ENCODE peak calls at places on chromosomes 3 and 15, in nine cellular contexts. K is kidney glomerular epithelial cell; G is stimulated activated CD8-positive, alpha-beta memory T cell treated with anti-CD3 and anti-CD28 coated beads, Interleukin-15, amount 100 ng/mL, for 24 hours; R is choroid plexus epithelial cell; T is stimulated activated naive CD8-positive, alpha-beta T cell treated with anti-CD3 and anti-CD28 coated beads, Interleukin-15, amount 100 ng/mL, for 72 hours; A is iPS-NIHi11; D is KBM-7; Y is activated gamma-delta T cell treated with Interleukin-2 at 50 U/mL for 16 hours; B is GM12865. X is an unnamed sample.

GRCh38 chr3:32100465-32100864 is 6.0 kb upstream of the GPD1L start:
- DNase-seq in G (no peak), Y (no peak), B (no peak), R (no peak), T (no peak), D (no peak), K (no peak), A (no peak), X (no peak)

GRCh38 chr15:92648190-92648875 is 7.2 kb downstream of the FAM174B start:
- DNase-seq in A (no peak), K (no peak), R (no peak), T (no peak), G (no peak), D (no peak), B (no peak), Y (no peak), X (no peak)

GRCh38 chr3:194836676-194837075 is 151.0 kb downstream of the FAM43A start:
- DNase-seq in T (no peak), G (no peak), A (no peak), Y (no peak), R (no peak), B (no peak), D (no peak), K (no peak), X (no peak)

GRCh38 chr3:173138031-173138430 is 3.0 kb downstream of the SPATA16 start:
- DNase-seq in T (no peak), K (peak), R (peak), Y (no peak), B (no peak), A (no peak), G (no peak), D (no peak), X (peak)

GRCh38 chr3:150495563-150496168 is 50.6 kb downstream of the SERP1 start:
- DNase-seq in R (peak), D (peak), Y (peak), G (no peak), K (peak), A (peak), T (no peak), B (peak), X (peak)

GRCh38 chr3:5699811-5700210 is 512.3 kb downstream of the EDEM1 start:
- DNase-seq in K (no peak), G (no peak), D (no peak), Y (no peak), B (no peak), A (no peak), R (no peak), T (no peak), X (no peak)

GRCh38 chr15:37771462-37771861 is 163.0 kb upstream of the TMCO5A start:
- DNase-seq in D (peak), R (peak), K (no peak), G (no peak), Y (no peak), T (no peak), B (no peak), A (no peak), X (no peak)

GRCh38 chr15:96593735-96594134 is 263.2 kb downstream of the NR2F2 start:
- DNase-seq in Y (no peak), R (no peak), A (peak), B (no peak), K (no peak), G (no peak), D (no peak), T (no peak), X (no peak)

GRCh38 chr3:23662079-23662617 is 143.6 kb upstream of the UBE2E1 start:
- DNase-seq in G (no peak), D (peak), B (peak), A (no peak), T (no peak), K (no peak), R (peak), Y (no peak), X (no peak)

GRCh38 chr3:64445318-64446300 is 220.3 kb upstream of the PRICKLE2 start:
- DNase-seq in A (peak), K (peak), B (no peak), T (no peak), G (no peak), D (no peak), Y (no peak), R (peak), X (no peak)

GRCh38 chr3:116386168-116386567 is 59.1 kb downstream of the LSAMP start:
- DNase-seq in K (no peak), B (no peak), T (no peak), R (no peak), Y (no peak), A (no peak), D (no peak), G (no peak), X (no peak)

GRCh38 chr15:52128568-52128967 is 16.0 kb upstream of the BCL2L10 start:
- DNase-seq in B (no peak), G (no peak), K (no peak), R (no peak), T (no peak), A (no peak), Y (no peak), D (no peak), X (no peak)

GRCh38 chr3:35389907-35390306 is 249.4 kb upstream of the ARPP21 start:
- DNase-seq in D (no peak), Y (no peak), B (no peak), K (no peak), T (no peak), G (no peak), R (no peak), A (no peak), X (no peak)

GRCh38 chr3:121719423-121719822 is 30.1 kb downstream of the GOLGB1 start:
- DNase-seq in T (no peak), A (no peak), B (no peak), Y (no peak), R (no peak), K (no peak), G (no peak), D (no peak), X (no peak)

GRCh38 chr15:55379095-55379494 is 29.1 kb downstream of the CCPG1 start:
- DNase-seq in Y (no peak), G (no peak), D (no peak), R (no peak), B (no peak), T (no peak), A (no peak), K (no peak), X (no peak)

GRCh38 chr3:196055683-196056270 is 26.1 kb downstream of the TFRC start:
- DNase-seq in K (no peak), D (no peak), B (no peak), A (no peak), G (no peak), T (no peak), Y (no peak), R (peak), X (no peak)

GRCh38 chr3:12268050-12268449 is 20.8 kb upstream of the PPARG start:
- DNase-seq in T (no peak), B (no peak), Y (no peak), A (no peak), G (no peak), D (no peak), K (no peak), R (peak), X (no peak)

GRCh38 chr3:16040991-16041390 is 133.5 kb upstream of the GALNT15 start:
- DNase-seq in T (no peak), G (no peak), A (no peak), K (no peak), B (no peak), D (no peak), R (no peak), Y (no peak), X (no peak)

GRCh38 chr3:28502555-28502954 is 153.9 kb upstream of the AZI2 start:
- DNase-seq in G (no peak), Y (no peak), A (no peak), D (no peak), K (no peak), R (no peak), T (no peak), B (no peak), X (no peak)

GRCh38 chr15:41417418-41417811 is 520 bp downstream of the RTF1 start:
- DNase-seq in K (no peak), Y (peak), A (peak), D (no peak), B (peak), G (peak), R (peak), T (no peak), X (no peak)

GRCh38 chr3:185153861-185154629 is 1.2 kb upstream of the C3orf70 start:
- DNase-seq in G (no peak), Y (no peak), T (no peak), A (peak), R (no peak), D (no peak), K (no peak), B (no peak), X (no peak)

GRCh38 chr3:193874997-193875593 is 260.9 kb upstream of the HES1 start:
- DNase-seq in G (no peak), B (no peak), R (no peak), A (peak), Y (no peak), T (no peak), K (no peak), D (no peak), X (no peak)

GRCh38 chr15:43209059-43209824 is 11.6 kb downstream of the EPB42 start:
- DNase-seq in R (peak), K (no peak), T (no peak), Y (no peak), A (peak), G (no peak), D (no peak), B (no peak), X (no peak)

GRCh38 chr3:66195347-66195783 is 25.4 kb upstream of the SLC25A26 start:
- DNase-seq in A (peak), K (peak), R (peak), G (peak), B (peak), D (no peak), Y (no peak), T (peak), X (peak)

GRCh38 chr3:33717616-33717865 is 513 bp downstream of the CLASP2 start:
- DNase-seq in D (peak), A (peak), T (peak), K (no peak), R (no peak), B (no peak), Y (no peak), G (no peak), X (no peak)

GRCh38 chr3:44914936-44915335 is 40.5 kb downstream of the TGM4 start:
- DNase-seq in T (no peak), R (peak), K (no peak), D (peak), A (peak), B (no peak), Y (no peak), G (no peak), X (no peak)

GRCh38 chr3:61181874-61182273 is 69.4 kb downstream of the FHIT start:
- DNase-seq in T (peak), A (peak), Y (no peak), K (peak), B (peak), D (no peak), R (peak), G (no peak), X (peak)

GRCh38 chr3:156449712-156450574 is 105.0 kb downstream of the SSR3 start:
- DNase-seq in B (peak), Y (no peak), D (peak), K (peak), R (peak), G (no peak), A (peak), T (no peak), X (peak)

X was measured in kidney epithelial cell.